ENCODE peak calls at places on chromosomes 3 and 15, in five cellular contexts. P, F, X, Y and D are unnamed samples.

GRCh38 chr15:48653913-48654630 is 8.6 kb upstream of the FBN1 start:
- DNase-seq in P (no peak), F (no peak), X (no peak), Y (no peak), D (no peak)

GRCh38 chr3:66271231-66271630 is 50.4 kb downstream of the SLC25A26 start:
- DNase-seq in P (no peak), F (no peak), X (no peak), Y (no peak), D (no peak)

GRCh38 chr15:56428821-56429458 is 36.0 kb downstream of the MNS1 start:
- DNase-seq in P (peak), F (no peak), X (peak), Y (no peak), D (no peak)

GRCh38 chr3:183295211-183295610 is 42.2 kb downstream of the B3GNT5 start:
- DNase-seq in P (peak), F (no peak), X (no peak), Y (no peak), D (no peak)

GRCh38 chr15:33584797-33585196 is 274.0 kb downstream of the RYR3 start:
- DNase-seq in P (peak), F (no peak), X (no peak), Y (no peak), D (no peak)

GRCh38 chr3:189664311-189664710 is 33.1 kb downstream of the TP63 start:
- DNase-seq in P (peak), F (no peak), X (no peak), Y (no peak), D (no peak)

GRCh38 chr3:42702066-42702951 is at the start of gene HHATL:
- DNase-seq in P (no peak), F (peak), X (no peak), Y (no peak), D (no peak)

GRCh38 chr3:47314056-47314764 is 31.5 kb downstream of the KLHL18 start:
- DNase-seq in P (no peak), F (no peak), X (no peak), Y (no peak), D (no peak)

GRCh38 chr3:101484805-101485620 is 28.0 kb downstream of the SENP7 start:
- DNase-seq in P (peak), F (no peak), X (no peak), Y (no peak), D (no peak)

GRCh38 chr15:40367673-40368611 is 9.9 kb downstream of the DISP2 start:
- DNase-seq in P (peak), F (peak), X (peak), Y (peak), D (peak)

GRCh38 chr3:190811775-190812480 is 50.6 kb downstream of the GMNC start:
- DNase-seq in P (peak), F (no peak), X (peak), Y (no peak), D (peak)

GRCh38 chr3:82050382-82050781 is 288.9 kb upstream of the GBE1 start:
- DNase-seq in P (no peak), F (no peak), X (no peak), Y (no peak), D (no peak)

GRCh38 chr15:66253643-66254363 is at the start of gene MEGF11:
- DNase-seq in P (peak), F (no peak), X (peak), Y (no peak), D (peak)

GRCh38 chr3:41176554-41176953 is 22.8 kb upstream of the CTNNB1 start:
- DNase-seq in P (no peak), F (no peak), X (no peak), Y (no peak), D (no peak)

GRCh38 chr3:148962513-148962912 is 28.8 kb upstream of the GYG1 start:
- DNase-seq in P (peak), F (no peak), X (peak), Y (no peak), D (no peak)

GRCh38 chr3:48155122-48155521 is 33.1 kb downstream of the CDC25A start:
- DNase-seq in P (peak), F (no peak), X (no peak), Y (no peak), D (no peak)

GRCh38 chr15:100665570-100665969 is 63.2 kb downstream of the ASB7 start:
- DNase-seq in P (no peak), F (no peak), X (no peak), Y (no peak), D (no peak)

GRCh38 chr3:136350132-136350531 is 100.0 kb downstream of the PCCB start:
- DNase-seq in P (peak), F (no peak), X (no peak), Y (no peak), D (no peak)

GRCh38 chr3:12307136-12307535 is 18.3 kb downstream of the PPARG start:
- DNase-seq in P (peak), F (no peak), X (no peak), Y (no peak), D (no peak)

GRCh38 chr3:99967796-99968195 is 146.5 kb downstream of the FILIP1L start:
- DNase-seq in P (no peak), F (no peak), X (no peak), Y (no peak), D (no peak)

GRCh38 chr15:78808550-78808949 is 2.7 kb downstream of the ADAMTS7 start:
- DNase-seq in P (peak), F (no peak), X (peak), Y (no peak), D (no peak)

GRCh38 chr15:48337626-48338025 is 6.4 kb downstream of the DUT start:
- DNase-seq in P (no peak), F (no peak), X (no peak), Y (no peak), D (no peak)

GRCh38 chr3:197132916-197133530 is 103.4 kb upstream of the MELTF start:
- DNase-seq in P (no peak), F (no peak), X (no peak), Y (no peak), D (no peak)

GRCh38 chr3:185797108-185797881 is 27.5 kb downstream of the IGF2BP2 start:
- DNase-seq in P (no peak), F (no peak), X (no peak), Y (no peak), D (no peak)

GRCh38 chr3:185793381-185793780 is 31.5 kb downstream of the IGF2BP2 start:
- DNase-seq in P (no peak), F (no peak), X (no peak), Y (no peak), D (no peak)

GRCh38 chr3:185796431-185797107 is 28.3 kb downstream of the IGF2BP2 start:
- DNase-seq in P (peak), F (no peak), X (no peak), Y (no peak), D (no peak)

GRCh38 chr3:185792955-185793354 is 31.9 kb downstream of the IGF2BP2 start:
- DNase-seq in P (no peak), F (no peak), X (no peak), Y (no peak), D (no peak)

DNA sequence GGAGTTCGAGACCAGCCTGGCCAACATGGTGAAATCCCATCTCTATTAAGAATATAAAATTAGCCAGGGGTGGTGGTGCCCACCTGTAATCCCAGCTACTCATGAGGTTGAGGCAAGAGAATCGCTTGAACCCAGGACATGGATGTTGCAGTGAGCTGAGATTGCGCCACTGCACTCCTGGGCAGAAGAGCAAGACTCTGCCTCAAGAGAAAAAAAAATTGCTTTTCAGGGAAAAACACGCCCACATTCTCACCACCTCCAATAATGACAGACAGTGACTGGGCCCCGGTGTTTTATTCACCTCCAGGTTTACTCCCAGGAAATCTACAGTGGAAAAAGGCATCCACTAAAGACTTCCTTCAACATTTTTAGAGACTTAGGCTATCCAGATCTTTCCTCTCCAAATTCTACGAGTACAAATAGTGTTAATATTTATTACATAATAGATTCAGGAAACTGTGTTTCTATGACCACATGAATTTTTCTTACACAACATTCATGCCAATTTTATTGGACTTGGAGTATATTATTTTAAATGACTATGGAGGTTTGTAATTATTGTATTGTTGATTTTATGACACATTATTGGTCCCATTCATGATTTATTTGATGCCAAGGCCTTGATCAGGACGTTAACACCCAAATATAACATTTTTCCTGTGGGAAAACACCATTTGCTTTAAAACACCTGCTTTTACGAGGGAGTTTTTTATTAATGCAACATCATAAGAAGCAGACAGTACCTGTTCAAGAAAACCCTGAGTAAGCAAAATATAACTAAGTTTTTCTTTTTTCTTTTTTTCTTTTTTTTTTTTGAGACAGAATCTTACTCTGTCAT is 26.6 kb downstream of the IGF2BP2 start:
- DNase-seq in P (no peak), F (no peak), X (no peak), Y (no peak), D (no peak)
- H3K27ac ChIP-seq in P (no peak), F (no peak), X (peak), Y (no peak), D (no peak)

GRCh38 chr3:180836766-180837165 is 75.7 kb upstream of the FXR1 start:
- DNase-seq in P (no peak), F (no peak), X (no peak), Y (no peak), D (no peak)
- H3K27ac ChIP-seq in P (no peak), F (no peak), X (no peak), Y (no peak), D (no peak)

GRCh38 chr3:156459434-156459833 is 95.5 kb downstream of the SSR3 start:
- DNase-seq in P (no peak), F (no peak), X (no peak), Y (no peak), D (no peak)
- H3K27ac ChIP-seq in P (no peak), F (no peak), X (no peak), Y (no peak), D (peak)

DNA sequence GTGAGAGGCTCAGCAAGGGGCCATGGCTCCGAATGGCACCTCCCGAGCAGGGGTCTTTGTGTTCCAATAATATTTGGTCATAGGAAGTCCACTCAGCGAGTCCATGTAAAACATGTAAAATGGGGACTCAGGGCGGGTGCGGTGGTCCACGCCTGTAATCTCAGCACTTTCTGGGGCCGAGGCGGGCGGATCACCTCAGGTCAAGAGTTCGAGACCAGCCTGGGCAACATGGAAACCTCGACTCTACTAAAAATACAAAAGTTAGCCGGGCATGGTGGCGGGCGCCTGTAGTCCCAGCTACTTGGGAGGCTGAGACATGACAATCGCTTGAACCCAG is 26.4 kb downstream of the EFCC1 start:
- DNase-seq in P (no peak), F (no peak), X (no peak), Y (no peak), D (no peak)
- H3K27ac ChIP-seq in P (peak), F (no peak), X (no peak), Y (peak), D (no peak)

DNA sequence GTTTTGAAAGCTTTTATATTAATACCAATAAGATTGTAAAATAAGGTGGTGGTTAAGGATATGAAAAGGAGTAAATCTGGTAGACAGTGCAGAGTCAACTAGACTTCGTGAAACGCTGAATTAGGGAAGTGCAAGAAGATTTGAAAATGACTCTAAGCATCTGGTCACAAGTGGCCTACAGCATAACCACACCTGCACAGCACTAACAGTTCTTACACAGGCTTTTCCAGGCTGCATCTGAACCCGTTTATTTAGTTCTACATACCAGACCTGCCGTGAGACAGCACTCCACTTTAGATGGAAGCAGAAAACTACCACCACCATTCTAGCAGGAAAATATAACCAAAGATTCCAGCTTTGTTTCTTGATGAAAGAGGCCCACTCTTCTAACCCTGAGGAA is 1.9 kb downstream of the DMXL2 start:
- DNase-seq in P (no peak), F (no peak), X (no peak), Y (no peak), D (no peak)
- H3K27ac ChIP-seq in P (peak), F (no peak), X (no peak), Y (no peak), D (no peak)

GRCh38 chr3:31953636-31954035 is 27.4 kb downstream of the OSBPL10 start:
- DNase-seq in P (no peak), F (no peak), X (no peak), Y (no peak), D (no peak)

GRCh38 chr3:31959951-31960792 is 20.9 kb downstream of the OSBPL10 start:
- DNase-seq in P (no peak), F (no peak), X (peak), Y (no peak), D (no peak)

GRCh38 chr3:31955581-31955980 is 25.5 kb downstream of the OSBPL10 start:
- DNase-seq in P (no peak), F (no peak), X (no peak), Y (no peak), D (no peak)

GRCh38 chr3:31958721-31959152 is 22.3 kb downstream of the OSBPL10 start:
- DNase-seq in P (no peak), F (no peak), X (no peak), Y (no peak), D (no peak)

DNA sequence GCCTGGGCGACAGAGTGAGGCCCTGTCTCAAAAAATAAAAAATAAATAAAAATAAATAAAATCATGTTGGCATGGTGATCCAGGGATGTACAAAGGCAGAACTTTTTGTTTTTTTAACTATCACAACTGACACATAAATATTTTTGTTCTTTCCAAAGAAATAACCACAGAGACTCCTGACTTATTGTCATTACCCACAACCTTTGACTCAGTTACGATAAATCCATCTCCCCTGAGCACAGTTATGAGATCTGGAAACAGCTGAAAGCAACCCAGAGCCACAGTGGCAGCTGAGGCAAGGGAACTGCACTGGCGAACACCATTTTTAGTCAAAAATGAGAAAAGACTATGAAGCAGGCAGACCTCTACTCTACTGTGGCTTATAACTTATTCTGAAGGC is 24.0 kb downstream of the OSBPL10 start:
- DNase-seq in P (no peak), F (no peak), X (no peak), Y (no peak), D (no peak)
- H3K27ac ChIP-seq in P (no peak), F (no peak), X (no peak), Y (no peak), D (no peak)

GRCh38 chr3:36372534-36372935 is 7.8 kb upstream of the STAC start:
- DNase-seq in P (no peak), F (no peak), X (no peak), Y (no peak), D (no peak)
- H3K27ac ChIP-seq in P (peak), F (no peak), X (no peak), Y (no peak), D (no peak)

GRCh38 chr15:50055333-50056278 is 63.4 kb downstream of the ATP8B4 start:
- DNase-seq in P (no peak), F (no peak), X (no peak), Y (no peak), D (no peak)
- H3K27ac ChIP-seq in P (no peak), F (no peak), X (no peak), Y (no peak), D (no peak)

GRCh38 chr3:151579571-151580270 is 118.9 kb upstream of the IGSF10 start:
- DNase-seq in P (no peak), F (no peak), X (no peak), Y (no peak), D (no peak)

GRCh38 chr3:151576524-151576923 is 115.7 kb upstream of the IGSF10 start:
- DNase-seq in P (no peak), F (no peak), X (no peak), Y (no peak), D (no peak)

GRCh38 chr3:151581046-151581445 is 120.2 kb upstream of the IGSF10 start:
- DNase-seq in P (no peak), F (no peak), X (no peak), Y (no peak), D (no peak)

GRCh38 chr3:151580592-151580991 is 119.7 kb upstream of the IGSF10 start:
- DNase-seq in P (peak), F (no peak), X (no peak), Y (no peak), D (no peak)

DNA sequence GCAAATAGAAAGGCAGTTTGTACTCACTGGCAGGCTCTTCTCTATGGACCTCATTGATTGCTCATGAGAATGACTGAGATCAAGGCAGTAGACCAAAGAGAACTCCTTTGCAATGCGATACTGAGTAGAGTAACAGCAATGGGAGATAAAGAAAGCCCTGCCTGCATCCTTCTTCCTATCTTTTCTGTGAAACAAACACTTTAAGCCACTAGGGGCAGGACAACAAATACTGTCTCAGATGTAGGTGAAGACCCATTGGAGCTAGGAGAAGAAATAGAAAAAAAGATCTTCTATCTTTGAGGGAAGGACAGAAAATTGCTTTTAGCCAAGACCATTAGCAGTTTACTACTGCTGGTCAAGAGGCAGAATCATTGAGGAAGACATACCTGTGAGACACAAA is 117.6 kb upstream of the IGSF10 start:
- DNase-seq in P (no peak), F (no peak), X (peak), Y (no peak), D (no peak)
- H3K27ac ChIP-seq in P (no peak), F (no peak), X (no peak), Y (no peak), D (no peak)

GRCh38 chr3:104298662-104299061 is 1068.0 kb upstream of the ALCAM start:
- DNase-seq in P (no peak), F (no peak), X (no peak), Y (no peak), D (no peak)

GRCh38 chr3:104291878-104292277 is 1074.8 kb upstream of the ALCAM start:
- DNase-seq in P (no peak), F (no peak), X (no peak), Y (no peak), D (no peak)

DNA sequence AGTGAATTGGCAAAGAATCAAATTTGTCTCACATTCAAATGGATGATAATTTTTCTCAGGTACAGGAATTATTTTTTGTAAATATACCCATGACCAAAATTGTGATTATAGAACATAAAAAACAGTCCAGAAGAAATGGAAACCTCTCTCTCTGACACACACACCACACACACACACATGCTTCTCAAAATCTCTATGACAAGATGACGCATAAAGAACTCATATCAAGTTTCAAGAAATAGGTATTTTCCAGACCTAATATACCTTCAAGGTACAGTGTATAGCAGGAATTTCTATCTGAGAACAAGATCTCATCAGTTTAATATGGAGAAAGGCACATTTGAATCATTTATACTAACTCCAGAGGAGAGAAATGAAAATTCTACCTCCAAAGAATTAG is 1069.1 kb upstream of the ALCAM start:
- DNase-seq in P (no peak), F (no peak), X (no peak), Y (no peak), D (no peak)
- H3K27ac ChIP-seq in P (no peak), F (no peak), X (no peak), Y (no peak), D (no peak)